ENCODE peak calls at places on chromosomes 2 and 18, in five cellular contexts. J, A, L, B and C are unnamed samples.

GRCh38 chr2:74291217-74291551 is 52.0 kb downstream of the SLC4A5 start:
- DNase-seq in J (no peak), L (no peak), B (no peak), A (no peak), C (no peak)

GRCh38 chr18:58088723-58089074 is 44.7 kb downstream of the NEDD4L start:
- DNase-seq in A (no peak), L (no peak), J (no peak), B (no peak), C (no peak)

GRCh38 chr2:143254108-143254507 is 124.9 kb downstream of the ARHGAP15 start:
- DNase-seq in L (peak), B (no peak), J (no peak), A (no peak), C (no peak)

GRCh38 chr2:67845557-67846114 is 217.2 kb downstream of the C1D start:
- DNase-seq in A (no peak), J (no peak), L (no peak), B (no peak), C (no peak)

GRCh38 chr2:120348134-120349103 is 2.5 kb downstream of the INHBB start:
- DNase-seq in J (no peak), L (no peak), A (no peak), B (no peak), C (no peak)

GRCh38 chr2:47039913-47040562 is 115.1 kb downstream of the STPG4 start:
- DNase-seq in J (no peak), A (peak), L (no peak), B (no peak), C (no peak)

GRCh38 chr2:133801956-133802355 is 233.7 kb upstream of the NCKAP5 start:
- DNase-seq in J (no peak), L (no peak), B (no peak), A (no peak), C (no peak)

GRCh38 chr2:231545105-231545902 is 15.1 kb upstream of the NMUR1 start:
- DNase-seq in B (peak), J (no peak), L (no peak), A (no peak), C (no peak)

GRCh38 chr2:233764264-233764663 is 4.2 kb downstream of the UGT1A1 start:
- DNase-seq in A (peak), B (no peak), L (no peak), J (no peak), C (no peak)

GRCh38 chr2:162487816-162488215 is 143.9 kb downstream of the GCA start:
- DNase-seq in B (no peak), J (no peak), A (no peak), L (no peak), C (no peak)

GRCh38 chr2:211216221-211216620 is 659.8 kb downstream of the CPS1 start:
- DNase-seq in J (no peak), L (no peak), A (no peak), B (no peak), C (no peak)

GRCh38 chr2:104769096-104769495 is 84.8 kb upstream of the POU3F3 start:
- DNase-seq in J (no peak), L (no peak), B (no peak), A (no peak), C (no peak)

GRCh38 chr2:46983065-46983801 is 67.6 kb upstream of the MCFD2 start:
- DNase-seq in A (no peak), J (no peak), B (no peak), L (no peak), C (no peak)

GRCh38 chr18:6520901-6521300 is 106.2 kb upstream of the L3MBTL4 start:
- DNase-seq in A (no peak), B (no peak), J (no peak), L (no peak), C (no peak)

GRCh38 chr2:8412082-8412481 is 269.8 kb upstream of the ID2 start:
- DNase-seq in A (no peak), J (no peak), L (no peak), B (no peak), C (no peak)

GRCh38 chr2:101558740-101559508 is 84.0 kb upstream of the RFX8 start:
- DNase-seq in L (no peak), B (no peak), J (no peak), A (peak), C (no peak)

GRCh38 chr2:42756956-42757513 is 6.9 kb downstream of the OXER1 start:
- DNase-seq in L (no peak), J (no peak), B (no peak), A (no peak), C (no peak)
- H3K27ac ChIP-seq in L (no peak), J (no peak), B (no peak), A (no peak), C (no peak)

GRCh38 chr2:216354236-216354788 is 18.0 kb downstream of the MARCHF4 start:
- DNase-seq in L (no peak), J (no peak), A (no peak), B (no peak), C (no peak)
- H3K27ac ChIP-seq in L (no peak), J (no peak), A (no peak), B (peak), C (no peak)

GRCh38 chr18:9379118-9379517 is 44.5 kb downstream of the TWSG1 start:
- DNase-seq in B (no peak), J (no peak), A (no peak), L (no peak), C (no peak)

GRCh38 chr18:9380101-9380500 is 45.5 kb downstream of the TWSG1 start:
- DNase-seq in B (no peak), J (no peak), L (no peak), A (peak), C (no peak)

GRCh38 chr18:9380571-9381390 is 46.2 kb downstream of the TWSG1 start:
- DNase-seq in B (no peak), L (no peak), J (no peak), A (peak), C (no peak)
- H3K27ac ChIP-seq in B (no peak), L (no peak), J (peak), A (no peak), C (no peak)

DNA sequence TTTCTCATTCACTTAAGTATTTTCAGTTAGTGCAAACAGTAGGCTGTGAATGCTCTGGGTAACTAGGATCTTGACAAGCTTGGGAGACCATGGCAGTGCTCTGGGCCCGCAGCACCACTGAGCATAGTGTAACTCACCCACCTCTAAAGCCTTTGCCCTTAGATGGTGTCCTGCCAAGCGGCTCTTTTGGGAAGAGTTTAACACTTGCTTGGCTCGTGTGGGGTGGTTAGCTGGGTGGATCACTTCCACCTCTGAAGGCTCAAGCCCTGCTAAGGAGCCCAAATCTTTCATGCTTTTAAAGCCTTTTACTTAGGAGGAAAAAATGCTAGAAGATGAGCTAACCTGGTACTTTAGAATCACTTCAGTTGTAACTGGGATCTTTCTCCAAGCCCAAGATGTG is 33.9 kb downstream of the PTPN18 start:
- DNase-seq in J (no peak), L (no peak), A (no peak), B (no peak), C (no peak)
- H3K27ac ChIP-seq in J (no peak), L (no peak), A (no peak), B (peak), C (no peak)

GRCh38 chr2:197339496-197340220 is 29.1 kb upstream of the ANKRD44 start:
- DNase-seq in A (no peak), J (no peak), L (no peak), B (no peak), C (no peak)
- H3K27ac ChIP-seq in A (no peak), J (no peak), L (no peak), B (no peak), C (no peak)

DNA sequence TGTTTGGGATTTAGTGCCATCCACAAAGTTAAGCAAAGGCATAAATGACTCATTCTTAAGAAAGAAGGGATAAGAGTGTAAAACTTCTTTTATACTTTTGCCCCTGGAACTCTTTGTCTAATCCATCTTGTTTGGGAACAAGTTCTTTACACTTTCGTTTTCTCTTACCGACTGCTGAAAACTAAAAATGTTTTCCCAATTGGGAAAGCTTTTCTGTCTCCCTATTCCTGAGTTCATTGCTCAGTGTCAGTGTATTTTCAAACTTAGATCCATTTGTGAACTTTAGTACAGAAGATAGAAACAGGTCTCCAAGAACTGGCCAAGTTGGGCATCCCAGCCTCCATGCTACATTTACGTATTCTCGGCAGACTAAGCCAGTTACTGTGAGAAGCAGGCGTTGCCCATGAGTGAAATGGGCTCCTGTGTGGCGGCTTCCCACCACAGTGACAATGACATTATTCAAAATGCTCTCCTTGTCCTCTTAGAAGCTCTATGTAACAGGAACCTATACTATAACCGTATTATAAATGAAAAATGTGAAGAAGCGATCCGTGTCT is 51.7 kb downstream of the TGOLN2 start:
- DNase-seq in L (no peak), B (no peak), A (no peak), J (no peak), C (no peak)
- H3K27ac ChIP-seq in L (no peak), B (peak), A (no peak), J (peak), C (peak)